ENCODE peak calls at places on chromosome 5, in seven cellular contexts. One of them, this sample, is unnamed. For H3K36me3, the result is how much of the 10 kb centered on the place peaks cover.

GRCh38 chr5:12392246-12392645 is 488.0 kb upstream of the CTNND2 start:
- DNase-seq in neural progenitor cell: no peak
- DNase-seq in MM.1S: no peak
- DNase-seq in HepG2: no peak
- DNase-seq in H1: no peak
- DNase-seq in IMR-90: no peak
- DNase-seq in GM23248: no peak
- DNase-seq in this sample: no peak

GRCh38 chr5:65307088-65307487 is 174.6 kb downstream of the ADAMTS6 start:
- DNase-seq in neural progenitor cell: no peak
- DNase-seq in MM.1S: no peak
- DNase-seq in HepG2: no peak
- DNase-seq in H1: no peak
- DNase-seq in IMR-90: peak
- DNase-seq in GM23248: peak
- DNase-seq in this sample: no peak

GRCh38 chr5:95446009-95446408 is 54.8 kb downstream of the FAM81B start:
- DNase-seq in neural progenitor cell: no peak
- DNase-seq in MM.1S: no peak
- DNase-seq in HepG2: no peak
- DNase-seq in H1: no peak
- DNase-seq in IMR-90: peak
- DNase-seq in GM23248: peak
- DNase-seq in this sample: no peak

GRCh38 chr5:159156839-159157238 is 52.5 kb downstream of the RNF145 start:
- DNase-seq in neural progenitor cell: peak
- DNase-seq in MM.1S: peak
- DNase-seq in HepG2: peak
- DNase-seq in H1: no peak
- DNase-seq in IMR-90: peak
- DNase-seq in GM23248: peak
- DNase-seq in this sample: peak

GRCh38 chr5:16140417-16140816 is 39.2 kb downstream of the MARCHF11 start:
- DNase-seq in neural progenitor cell: no peak
- DNase-seq in MM.1S: no peak
- DNase-seq in HepG2: no peak
- DNase-seq in H1: no peak
- DNase-seq in IMR-90: no peak
- DNase-seq in GM23248: no peak
- DNase-seq in this sample: no peak

GRCh38 chr5:170638454-170639220 is 134.8 kb downstream of the KCNIP1 start:
- DNase-seq in neural progenitor cell: peak
- DNase-seq in MM.1S: peak
- DNase-seq in HepG2: peak
- DNase-seq in H1: peak
- DNase-seq in IMR-90: peak
- DNase-seq in GM23248: peak
- DNase-seq in this sample: peak

GRCh38 chr5:24642022-24642421 is 2.8 kb downstream of the CDH10 start:
- DNase-seq in neural progenitor cell: peak
- DNase-seq in MM.1S: peak
- DNase-seq in HepG2: peak
- DNase-seq in H1: no peak
- DNase-seq in IMR-90: peak
- DNase-seq in GM23248: peak
- DNase-seq in this sample: no peak

GRCh38 chr5:43033845-43034590 is 6.1 kb downstream of the ANXA2R start:
- DNase-seq in neural progenitor cell: peak
- DNase-seq in MM.1S: no peak
- DNase-seq in HepG2: no peak
- DNase-seq in H1: no peak
- DNase-seq in IMR-90: peak
- DNase-seq in GM23248: no peak
- DNase-seq in this sample: no peak

GRCh38 chr5:57417320-57417719 is 65.3 kb downstream of the ACTBL2 start:
- DNase-seq in neural progenitor cell: no peak
- DNase-seq in MM.1S: no peak
- DNase-seq in HepG2: no peak
- DNase-seq in H1: no peak
- DNase-seq in IMR-90: no peak
- DNase-seq in GM23248: no peak
- DNase-seq in this sample: no peak

GRCh38 chr5:33726422-33727165 is 165.2 kb downstream of the ADAMTS12 start:
- DNase-seq in neural progenitor cell: no peak
- DNase-seq in MM.1S: no peak
- DNase-seq in HepG2: no peak
- DNase-seq in H1: no peak
- DNase-seq in IMR-90: peak
- DNase-seq in GM23248: peak
- DNase-seq in this sample: no peak

GRCh38 chr5:43482490-43483064 is 1.1 kb downstream of the TMEM267 start:
- DNase-seq in neural progenitor cell: no peak
- DNase-seq in MM.1S: no peak
- DNase-seq in HepG2: peak
- DNase-seq in H1: no peak
- DNase-seq in IMR-90: peak
- DNase-seq in GM23248: peak
- DNase-seq in this sample: no peak

GRCh38 chr5:100840364-100840763 is 62.7 kb downstream of the ST8SIA4 start:
- DNase-seq in neural progenitor cell: no peak
- DNase-seq in MM.1S: no peak
- DNase-seq in HepG2: no peak
- DNase-seq in H1: no peak
- DNase-seq in IMR-90: peak
- DNase-seq in GM23248: peak
- DNase-seq in this sample: no peak

GRCh38 chr5:13553896-13554295 is 390.6 kb downstream of the DNAH5 start:
- DNase-seq in neural progenitor cell: peak
- DNase-seq in MM.1S: peak
- DNase-seq in HepG2: no peak
- DNase-seq in H1: peak
- DNase-seq in IMR-90: no peak
- DNase-seq in GM23248: peak
- DNase-seq in this sample: no peak

GRCh38 chr5:119166026-119166425 is 95.1 kb downstream of the DMXL1 start:
- DNase-seq in neural progenitor cell: no peak
- DNase-seq in MM.1S: no peak
- DNase-seq in HepG2: no peak
- DNase-seq in H1: no peak
- DNase-seq in IMR-90: no peak
- DNase-seq in GM23248: no peak
- DNase-seq in this sample: no peak

GRCh38 chr5:122156724-122157325 is 27.5 kb downstream of the ZNF474 start:
- DNase-seq in neural progenitor cell: peak
- DNase-seq in MM.1S: peak
- DNase-seq in HepG2: peak
- DNase-seq in H1: no peak
- DNase-seq in IMR-90: peak
- DNase-seq in GM23248: peak
- DNase-seq in this sample: no peak

GRCh38 chr5:56659991-56660390 is 155.4 kb upstream of the MAP3K1 start:
- DNase-seq in neural progenitor cell: no peak
- DNase-seq in MM.1S: no peak
- DNase-seq in HepG2: no peak
- DNase-seq in H1: no peak
- DNase-seq in IMR-90: no peak
- DNase-seq in GM23248: no peak
- DNase-seq in this sample: no peak

GRCh38 chr5:113264061-113264460 is 170.7 kb downstream of the TSSK1B start:
- DNase-seq in neural progenitor cell: no peak
- DNase-seq in MM.1S: no peak
- DNase-seq in HepG2: no peak
- DNase-seq in H1: no peak
- DNase-seq in IMR-90: peak
- DNase-seq in GM23248: no peak
- DNase-seq in this sample: no peak
- H3K4me3 ChIP-seq in neural progenitor cell: no peak
- H3K4me3 ChIP-seq in MM.1S: no peak
- H3K4me3 ChIP-seq in HepG2: no peak
- H3K4me3 ChIP-seq in H1: no peak
- H3K4me3 ChIP-seq in IMR-90: no peak
- H3K4me3 ChIP-seq in GM23248: no peak
- H3K4me3 ChIP-seq in this sample: no peak

DNA sequence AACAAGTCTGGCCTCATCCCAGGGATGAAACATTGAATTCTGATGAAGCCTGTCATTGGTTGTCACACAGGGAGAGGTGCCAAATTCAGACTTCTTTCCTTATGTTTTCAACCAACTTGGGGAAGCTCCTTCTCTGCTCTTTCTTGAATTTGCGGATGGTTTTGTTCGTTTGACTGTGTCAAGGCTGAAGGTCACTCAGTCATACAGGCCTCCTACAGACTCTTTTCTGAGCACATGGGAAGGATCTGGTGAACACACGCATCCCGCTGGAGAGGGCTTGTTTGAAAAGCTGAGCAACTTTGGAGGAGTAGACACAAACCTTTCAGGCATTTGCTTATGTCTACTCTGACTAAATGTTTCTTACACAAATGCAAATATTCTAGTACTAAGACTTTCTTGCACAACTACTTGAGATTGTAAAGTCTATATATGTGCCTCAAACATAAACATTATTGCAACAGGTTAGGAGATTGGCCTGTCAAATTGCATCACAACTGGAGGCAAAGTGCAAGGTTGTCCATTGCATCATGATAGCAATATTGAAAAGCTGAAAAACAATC is 151.5 kb upstream of the NR3C1 start:
- DNase-seq in neural progenitor cell: no peak
- DNase-seq in MM.1S: no peak
- DNase-seq in HepG2: peak
- DNase-seq in H1: no peak
- DNase-seq in IMR-90: peak
- DNase-seq in GM23248: peak
- DNase-seq in this sample: no peak
- H3K9ac ChIP-seq in neural progenitor cell: no peak
- H3K9ac ChIP-seq in MM.1S: no peak
- H3K9ac ChIP-seq in HepG2: peak
- H3K9ac ChIP-seq in H1: no peak
- H3K9ac ChIP-seq in IMR-90: no peak
- H3K9ac ChIP-seq in GM23248: no peak
- H3K9ac ChIP-seq in this sample: no peak

DNA sequence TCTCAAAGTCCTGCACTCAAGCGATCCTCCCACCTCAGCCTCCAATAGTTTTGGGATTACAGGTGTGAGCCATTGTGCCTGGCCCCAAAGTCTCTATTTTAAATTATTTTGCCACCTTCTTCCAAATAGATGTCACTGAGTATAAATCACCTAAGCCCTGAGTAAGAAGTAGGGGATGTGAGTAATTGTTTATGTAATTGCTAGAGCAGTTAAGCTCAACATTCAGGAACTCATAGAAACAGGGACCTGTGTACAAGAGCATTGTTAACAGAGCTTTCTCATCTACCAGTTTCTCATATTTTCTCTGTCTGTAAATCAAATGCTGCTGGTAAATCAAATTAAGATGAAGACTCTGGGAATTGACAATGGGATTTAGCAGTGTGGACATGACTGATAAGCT is 26.3 kb downstream of the CDK7 start:
- DNase-seq in neural progenitor cell: no peak
- DNase-seq in MM.1S: no peak
- DNase-seq in HepG2: no peak
- DNase-seq in H1: no peak
- DNase-seq in IMR-90: peak
- DNase-seq in GM23248: peak
- DNase-seq in this sample: no peak
- H3K36me3 ChIP-seq in neural progenitor cell: under half
- H3K36me3 ChIP-seq in MM.1S: under half
- H3K36me3 ChIP-seq in HepG2: under half
- H3K36me3 ChIP-seq in H1: half or more
- H3K36me3 ChIP-seq in IMR-90: under half
- H3K36me3 ChIP-seq in GM23248: half or more
- H3K36me3 ChIP-seq in this sample: under half

GRCh38 chr5:173229381-173229959 is 5.5 kb downstream of the NKX2-5 start:
- DNase-seq in neural progenitor cell: peak
- DNase-seq in MM.1S: no peak
- DNase-seq in HepG2: no peak
- DNase-seq in H1: no peak
- DNase-seq in IMR-90: no peak
- DNase-seq in GM23248: no peak
- DNase-seq in this sample: no peak

GRCh38 chr5:173231381-173231766 is 3.6 kb downstream of the NKX2-5 start:
- DNase-seq in neural progenitor cell: no peak
- DNase-seq in MM.1S: no peak
- DNase-seq in HepG2: no peak
- DNase-seq in H1: no peak
- DNase-seq in IMR-90: no peak
- DNase-seq in GM23248: no peak
- DNase-seq in this sample: no peak

GRCh38 chr5:173229966-173230740 is 4.9 kb downstream of the NKX2-5 start:
- DNase-seq in neural progenitor cell: peak
- DNase-seq in MM.1S: no peak
- DNase-seq in HepG2: no peak
- DNase-seq in H1: no peak
- DNase-seq in IMR-90: no peak
- DNase-seq in GM23248: no peak
- DNase-seq in this sample: no peak

GRCh38 chr5:173231996-173232498 is 3.0 kb downstream of the NKX2-5 start:
- DNase-seq in neural progenitor cell: peak
- DNase-seq in MM.1S: no peak
- DNase-seq in HepG2: no peak
- DNase-seq in H1: no peak
- DNase-seq in IMR-90: no peak
- DNase-seq in GM23248: no peak
- DNase-seq in this sample: no peak

GRCh38 chr5:173230741-173231380 is 4.1 kb downstream of the NKX2-5 start:
- DNase-seq in neural progenitor cell: no peak
- DNase-seq in MM.1S: no peak
- DNase-seq in HepG2: no peak
- DNase-seq in H1: no peak
- DNase-seq in IMR-90: no peak
- DNase-seq in GM23248: no peak
- DNase-seq in this sample: no peak
- H3K4me3 ChIP-seq in neural progenitor cell: no peak
- H3K4me3 ChIP-seq in MM.1S: no peak
- H3K4me3 ChIP-seq in HepG2: no peak
- H3K4me3 ChIP-seq in H1: no peak
- H3K4me3 ChIP-seq in IMR-90: no peak
- H3K4me3 ChIP-seq in GM23248: no peak
- H3K4me3 ChIP-seq in this sample: no peak

DNA sequence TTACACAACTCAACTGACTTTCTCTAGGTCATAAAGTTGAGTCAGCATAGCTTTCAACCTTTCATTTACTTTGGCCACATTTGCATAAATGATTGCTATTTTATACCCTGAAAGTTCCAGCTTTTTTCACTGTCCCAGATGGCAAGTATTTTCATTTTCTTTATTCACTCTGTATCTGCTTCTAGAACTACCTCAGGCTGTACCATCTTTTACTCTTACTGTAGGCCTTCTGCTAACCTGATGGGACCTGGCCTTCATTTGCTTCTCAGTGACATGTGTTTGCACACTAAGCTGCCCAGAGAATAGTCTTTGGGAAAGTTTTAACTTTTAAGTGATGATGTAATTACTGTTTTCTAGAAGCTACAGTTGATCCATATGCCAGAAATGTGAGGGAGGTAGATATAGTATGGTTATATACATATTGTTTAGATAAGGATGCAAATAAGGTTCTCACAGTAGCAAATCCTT is 115.3 kb downstream of the CDC42SE2 start:
- DNase-seq in neural progenitor cell: no peak
- DNase-seq in MM.1S: peak
- DNase-seq in HepG2: peak
- DNase-seq in H1: no peak
- DNase-seq in IMR-90: peak
- DNase-seq in GM23248: no peak
- DNase-seq in this sample: no peak
- H3K9ac ChIP-seq in neural progenitor cell: no peak
- H3K9ac ChIP-seq in MM.1S: peak
- H3K9ac ChIP-seq in HepG2: peak
- H3K9ac ChIP-seq in H1: no peak
- H3K9ac ChIP-seq in IMR-90: no peak
- H3K9ac ChIP-seq in GM23248: no peak
- H3K9ac ChIP-seq in this sample: no peak

This sample was measured in colonic mucosa.